ENCODE peak calls at places on chromosomes 5 and 9, in five cellular contexts. M is GM10248, L is ELF-1, O is T-cell, Z is BE2C. H is an unnamed sample.
A peak's percentile ranks its signal among the peaks of the same experiment; 100 is the strongest.

GRCh38 chr9:13014484-13014883 is 239.7 kb downstream of the LURAP1L start:
- DNase-seq in M (no peak), L (no peak), O (no peak), Z (no peak), H (no peak)

GRCh38 chr9:4375424-4376195 is 75.7 kb upstream of the GLIS3 start:
- DNase-seq in M (no peak), L (no peak), O (no peak), Z (no peak), H (peak; percentile 34)

GRCh38 chr5:172939045-172939444 is 20.2 kb upstream of the RPL26L1 start:
- DNase-seq in M (no peak), L (peak; percentile 75), O (no peak), Z (peak; percentile 38), H (peak; percentile 68)

GRCh38 chr5:176809544-176810083 is 745 bp upstream of the UNC5A start:
- DNase-seq in M (no peak), L (peak; percentile 43), O (no peak), Z (no peak), H (no peak)

GRCh38 chr5:132224721-132225120 is 2.9 kb downstream of the P4HA2 start:
- DNase-seq in M (no peak), L (no peak), O (no peak), Z (no peak), H (peak; percentile 50)

GRCh38 chr9:128341435-128341849 is 1.1 kb downstream of the SLC27A4 start:
- DNase-seq in M (peak; percentile 87), L (peak; percentile 80), O (peak; percentile 46), Z (peak; percentile 78), H (peak; percentile 87)

GRCh38 chr5:163880307-163880706 is 374.9 kb downstream of the MAT2B start:
- DNase-seq in M (no peak), L (no peak), O (no peak), Z (no peak), H (no peak)

GRCh38 chr9:125998837-125999503 is 251.8 kb downstream of the PBX3 start:
- DNase-seq in M (no peak), L (no peak), O (no peak), Z (no peak), H (no peak)

GRCh38 chr9:95725045-95725444 is 150.4 kb upstream of the ERCC6L2 start:
- DNase-seq in M (no peak), L (no peak), O (no peak), Z (no peak), H (no peak)

GRCh38 chr5:84383816-84384603 is 670 bp downstream of the EDIL3 start:
- DNase-seq in M (peak; percentile 6), L (peak; percentile 73), O (no peak), Z (peak; percentile 59), H (peak; percentile 53)

GRCh38 chr5:127561254-127561653 is 43.8 kb downstream of the PRRC1 start:
- DNase-seq in M (no peak), L (no peak), O (no peak), Z (no peak), H (no peak)

GRCh38 chr5:32503261-32503660 is 58.7 kb upstream of the ZFR start:
- DNase-seq in M (no peak), L (no peak), O (no peak), Z (no peak), H (peak; percentile 94)

GRCh38 chr9:108844856-108845255 is 10.9 kb downstream of the ACTL7B start:
- DNase-seq in M (no peak), L (no peak), O (no peak), Z (no peak), H (no peak)

GRCh38 chr5:82396396-82396795 is 118.2 kb upstream of the RPS23 start:
- DNase-seq in M (no peak), L (no peak), O (no peak), Z (no peak), H (no peak)

GRCh38 chr5:91058155-91058554 is 325.0 kb downstream of the ARRDC3 start:
- DNase-seq in M (no peak), L (no peak), O (no peak), Z (no peak), H (no peak)

GRCh38 chr9:82234160-82234943 is 245.8 kb downstream of the SPATA31D1 start:
- DNase-seq in M (no peak), L (no peak), O (no peak), Z (no peak), H (no peak)

GRCh38 chr5:133396187-133396621 is 216.1 kb downstream of the FSTL4 start:
- DNase-seq in M (no peak), L (peak; percentile 80), O (no peak), Z (no peak), H (no peak)

GRCh38 chr5:66222455-66222854 is 78.4 kb downstream of the SREK1 start:
- DNase-seq in M (no peak), L (peak; percentile 52), O (no peak), Z (no peak), H (no peak)

GRCh38 chr9:93303806-93304573 is 120.1 kb downstream of the WNK2 start:
- DNase-seq in M (peak; percentile 11), L (no peak), O (no peak), Z (no peak), H (no peak)